ENCODE peak calls at places on chromosomes 13 and 19, in five cellular contexts. R is psoas muscle; Z is colonic mucosa; D is heart left ventricle; V is CD4-positive, CD25-positive, alpha-beta regulatory T cell. J is an unnamed sample. For H3K4me1, H3K27me3 and H3K9me3, the result is how much of the 10 kb centered on the place peaks cover.

GRCh38 chr19:38667552-38668205 is 20.2 kb downstream of the ACTN4 start:
- DNase-seq in R (no peak), D (no peak), Z (no peak), V (no peak), J (peak)

GRCh38 chr13:112976526-112976925 is 7.5 kb downstream of the MCF2L start:
- DNase-seq in R (no peak), D (no peak), V (no peak), Z (no peak), J (no peak)

GRCh38 chr13:112978561-112979405 is 9.8 kb downstream of the MCF2L start:
- DNase-seq in D (peak), R (no peak), V (no peak), Z (no peak), J (no peak)

GRCh38 chr13:67438465-67438864 is 208.3 kb upstream of the PCDH9 start:
- DNase-seq in V (no peak), D (no peak), R (no peak), Z (no peak), J (no peak)

GRCh38 chr19:2494084-2494446 is 18.1 kb downstream of the GADD45B start:
- DNase-seq in V (no peak), R (no peak), D (no peak), Z (no peak), J (peak)

GRCh38 chr19:28960986-28961705 is 251.8 kb downstream of the UQCRFS1 start:
- DNase-seq in V (no peak), R (no peak), D (no peak), Z (no peak), J (peak)

GRCh38 chr19:13986348-13986904 is 19.7 kb downstream of the RFX1 start:
- DNase-seq in D (peak), V (peak), Z (peak), R (peak), J (no peak)

GRCh38 chr13:52006491-52007245 is 4.6 kb downstream of the ATP7B start:
- DNase-seq in V (no peak), R (no peak), Z (no peak), D (no peak), J (no peak)

GRCh38 chr13:112583592-112584277 is 4.2 kb downstream of the TUBGCP3 start:
- DNase-seq in V (no peak), Z (peak), R (peak), D (peak), J (no peak)

GRCh38 chr13:77565635-77566034 is 30.1 kb downstream of the SCEL start:
- DNase-seq in V (no peak), Z (no peak), D (no peak), R (no peak), J (peak)

GRCh38 chr19:15249912-15250634 is 17.8 kb upstream of the EPHX3 start:
- DNase-seq in R (peak), Z (peak), V (no peak), D (peak), J (peak)

GRCh38 chr13:40452741-40453665 is 213.4 kb downstream of the FOXO1 start:
- DNase-seq in D (no peak), Z (no peak), R (no peak), V (no peak), J (no peak)

GRCh38 chr13:97141564-97142005 is 80.5 kb upstream of the MBNL2 start:
- DNase-seq in R (no peak), V (no peak), D (no peak), Z (peak), J (peak)

GRCh38 chr13:78958019-78958418 is 299.1 kb upstream of the OBI1 start:
- DNase-seq in R (no peak), D (no peak), Z (no peak), V (no peak), J (no peak)

DNA sequence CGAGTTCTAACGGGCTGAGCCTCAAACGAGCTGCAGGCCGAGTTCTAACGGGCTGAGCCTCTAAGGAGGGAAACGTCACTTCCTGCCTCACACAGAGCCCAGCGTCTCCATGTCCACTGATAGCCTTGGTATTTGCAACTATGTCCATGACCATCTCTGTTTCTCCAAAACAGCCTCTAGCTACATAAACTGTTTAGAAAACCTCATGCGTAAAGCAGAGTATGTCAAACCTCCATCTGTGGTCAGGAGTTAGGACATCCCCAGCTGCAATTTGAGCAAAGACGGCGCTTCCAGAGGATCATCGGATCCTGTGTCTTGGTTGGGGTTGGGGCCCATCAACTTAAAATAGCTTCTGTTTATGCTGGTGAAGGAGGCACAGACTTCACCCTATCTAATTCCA is 20.8 kb downstream of the RASA3 start:
- DNase-seq in Z (no peak), V (no peak), R (peak), D (no peak), J (peak)
- H3K4me1 ChIP-seq in Z (under half), V (half or more), R (half or more), D (under half), J (under half)

DNA sequence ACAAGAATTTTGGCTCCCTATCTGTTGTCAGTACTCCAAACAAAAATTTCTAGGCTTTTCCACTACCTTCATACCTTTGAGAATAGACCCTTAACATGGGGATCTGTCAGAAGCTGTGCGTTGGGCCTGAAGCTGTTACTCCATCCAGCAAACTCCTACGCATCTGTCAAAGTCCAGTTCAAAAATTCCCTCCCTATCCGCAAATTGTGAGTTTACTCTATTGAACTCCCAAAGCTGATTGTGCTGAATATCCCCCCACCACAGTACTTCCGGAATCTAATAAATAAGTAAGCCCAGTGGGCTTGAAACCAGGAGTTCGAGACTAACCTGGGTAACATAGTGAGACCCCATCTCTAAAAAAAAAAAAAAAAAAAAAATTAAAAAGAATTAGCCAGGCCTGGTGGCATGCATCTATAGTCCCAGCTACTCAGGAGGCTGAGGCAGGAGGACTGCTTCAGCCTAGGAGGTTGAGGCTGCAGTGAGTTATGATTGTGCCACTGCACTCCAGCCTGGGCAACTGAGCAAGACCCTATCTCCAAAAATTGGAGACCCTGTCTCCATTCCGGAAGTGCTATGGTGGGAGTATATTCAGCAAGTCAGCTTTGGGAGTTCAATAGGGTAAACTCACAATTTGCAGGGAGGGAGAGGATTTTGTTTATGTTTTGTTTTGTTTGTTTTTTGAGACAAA is 930 bp upstream of the FBN3 start:
- DNase-seq in R (no peak), Z (no peak), V (no peak), D (no peak), J (no peak)
- H3K27me3 ChIP-seq in R (under half), Z (under half), V (under half), D (under half), J (half or more)

DNA sequence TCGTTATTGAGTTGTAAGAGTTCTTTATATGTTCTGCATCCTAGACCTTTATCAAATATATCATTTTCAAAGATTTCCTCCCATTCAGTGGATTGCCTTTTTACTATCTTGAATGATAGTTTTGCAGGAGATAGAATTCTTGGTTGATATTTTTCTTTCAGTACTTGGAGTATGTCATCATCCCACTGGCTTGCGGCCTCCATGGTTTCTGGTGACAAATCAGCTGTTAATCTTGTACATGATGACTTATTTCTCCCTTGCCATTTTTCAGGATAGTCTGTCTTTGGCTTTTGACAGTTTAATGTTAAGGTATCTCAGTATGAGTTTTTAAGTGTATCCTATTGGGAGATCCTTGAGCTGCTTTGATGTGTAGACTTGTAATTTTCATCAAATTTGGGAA is 8.5 kb downstream of the ZNF557 start:
- DNase-seq in Z (no peak), R (no peak), V (no peak), D (no peak), J (no peak)
- H3K9me3 ChIP-seq in Z (under half), R (half or more), V (half or more), D (under half), J (half or more)

DNA sequence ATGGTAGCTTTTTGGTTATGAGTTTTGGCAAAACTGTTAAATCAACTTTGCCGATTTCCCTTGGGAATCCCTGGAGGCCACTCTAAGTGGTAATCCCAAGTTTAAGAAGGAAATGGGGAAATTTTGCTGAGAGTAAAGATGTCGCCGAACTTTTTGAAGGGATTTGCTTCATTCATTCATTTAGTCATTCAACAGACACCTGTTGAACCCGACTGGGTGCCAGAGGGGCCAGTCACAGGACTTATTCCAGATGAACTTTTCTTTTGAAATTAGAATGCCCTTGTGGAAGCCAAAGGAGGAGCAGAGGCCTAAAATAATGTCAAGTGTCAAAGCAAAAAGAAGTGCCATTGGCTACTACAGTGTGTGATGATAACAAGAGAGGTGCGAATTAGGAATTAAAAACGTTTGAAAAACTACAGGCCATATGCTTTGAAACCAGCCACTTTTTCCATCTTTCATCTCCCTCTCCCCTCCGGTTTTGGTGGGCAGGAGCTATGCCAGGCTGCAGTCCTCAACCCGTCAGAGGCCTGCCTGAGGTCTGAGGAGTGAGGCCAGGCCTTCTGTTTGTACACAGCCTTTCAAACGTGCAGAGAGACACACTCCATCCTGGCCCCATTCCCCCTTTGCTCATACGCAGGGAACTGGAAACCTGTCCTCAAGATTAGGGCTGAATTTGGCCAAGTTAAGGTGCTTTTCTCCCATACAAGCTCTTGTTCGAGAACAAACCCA is 74.7 kb downstream of the ZIC5 start:
- DNase-seq in D (no peak), R (no peak), V (no peak), Z (no peak), J (no peak)
- H3K4me1 ChIP-seq in D (under half), R (under half), V (under half), Z (under half), J (under half)

GRCh38 chr13:99968521-99969367 is 2.8 kb downstream of the ZIC5 start:
- DNase-seq in R (no peak), Z (peak), V (no peak), D (no peak), J (peak)
- H3K27me3 ChIP-seq in R (under half), Z (half or more), V (half or more), D (half or more), J (half or more)